ENCODE peak calls at places on chromosomes 2 and 18, in five cellular contexts. One of them, this sample, is unnamed.

GRCh38 chr2:28463211-28463610 is 32.6 kb upstream of the PLB1 start:
- DNase-seq in neural progenitor cell: no peak
- DNase-seq in OCI-LY7: no peak
- DNase-seq in A549: no peak
- DNase-seq in Peyer's patch: no peak
- DNase-seq in this sample: no peak

GRCh38 chr18:7566587-7567486 is at the start of gene PTPRM:
- DNase-seq in Peyer's patch: peak; percentile 22
- DNase-seq in OCI-LY7: no peak
- DNase-seq in A549: peak; percentile 65
- DNase-seq in neural progenitor cell: peak; percentile 94
- DNase-seq in this sample: no peak

GRCh38 chr2:72159611-72160010 is 11.9 kb upstream of the CYP26B1 start:
- DNase-seq in A549: no peak
- DNase-seq in OCI-LY7: no peak
- DNase-seq in Peyer's patch: no peak
- DNase-seq in neural progenitor cell: no peak
- DNase-seq in this sample: no peak

GRCh38 chr2:37090019-37090477 is 5.7 kb downstream of the GPATCH11 start:
- DNase-seq in Peyer's patch: no peak
- DNase-seq in neural progenitor cell: no peak
- DNase-seq in OCI-LY7: peak; percentile 83
- DNase-seq in A549: no peak
- DNase-seq in this sample: no peak

GRCh38 chr18:48711651-48712486 is 173.0 kb downstream of the CTIF start:
- DNase-seq in OCI-LY7: peak; percentile 46
- DNase-seq in A549: peak; percentile 34
- DNase-seq in neural progenitor cell: peak; percentile 62
- DNase-seq in Peyer's patch: peak; percentile 18
- DNase-seq in this sample: no peak

GRCh38 chr2:199848323-199848722 is 2.7 kb downstream of the FTCDNL1 start:
- DNase-seq in Peyer's patch: no peak
- DNase-seq in A549: no peak
- DNase-seq in neural progenitor cell: no peak
- DNase-seq in OCI-LY7: no peak
- DNase-seq in this sample: no peak

GRCh38 chr2:9594361-9595063 is 36.3 kb downstream of the YWHAQ start:
- DNase-seq in A549: peak; percentile 56
- DNase-seq in Peyer's patch: no peak
- DNase-seq in OCI-LY7: no peak
- DNase-seq in neural progenitor cell: no peak
- DNase-seq in this sample: peak; percentile 50

GRCh38 chr18:59140287-59140885 is 702 bp downstream of the SEC11C start:
- DNase-seq in OCI-LY7: no peak
- DNase-seq in neural progenitor cell: peak; percentile 64
- DNase-seq in A549: peak; percentile 5
- DNase-seq in Peyer's patch: peak; percentile 32
- DNase-seq in this sample: no peak

GRCh38 chr18:76923485-76924085 is 101.2 kb downstream of the ZNF236 start:
- DNase-seq in A549: peak; percentile 61
- DNase-seq in OCI-LY7: no peak
- DNase-seq in neural progenitor cell: peak; percentile 46
- DNase-seq in Peyer's patch: no peak
- DNase-seq in this sample: no peak

GRCh38 chr18:33578371-33579146 is 540 bp downstream of the ASXL3 start:
- DNase-seq in A549: no peak
- DNase-seq in Peyer's patch: no peak
- DNase-seq in neural progenitor cell: peak; percentile 72
- DNase-seq in OCI-LY7: peak; percentile 20
- DNase-seq in this sample: no peak

GRCh38 chr2:120972286-120972685 is 236.6 kb downstream of the GLI2 start:
- DNase-seq in Peyer's patch: no peak
- DNase-seq in neural progenitor cell: no peak
- DNase-seq in OCI-LY7: no peak
- DNase-seq in A549: no peak
- DNase-seq in this sample: no peak

GRCh38 chr18:111292-112014 is 46.9 kb upstream of the USP14 start:
- DNase-seq in A549: peak; percentile 66
- DNase-seq in OCI-LY7: no peak
- DNase-seq in Peyer's patch: peak; percentile 58
- DNase-seq in neural progenitor cell: peak; percentile 82
- DNase-seq in this sample: no peak
- TF ChIP-seq CTCF in A549: no peak
- TF ChIP-seq CTCF in OCI-LY7: no peak
- TF ChIP-seq CTCF in Peyer's patch: peak; percentile 4
- TF ChIP-seq CTCF in neural progenitor cell: no peak
- TF ChIP-seq CTCF in this sample: no peak

DNA sequence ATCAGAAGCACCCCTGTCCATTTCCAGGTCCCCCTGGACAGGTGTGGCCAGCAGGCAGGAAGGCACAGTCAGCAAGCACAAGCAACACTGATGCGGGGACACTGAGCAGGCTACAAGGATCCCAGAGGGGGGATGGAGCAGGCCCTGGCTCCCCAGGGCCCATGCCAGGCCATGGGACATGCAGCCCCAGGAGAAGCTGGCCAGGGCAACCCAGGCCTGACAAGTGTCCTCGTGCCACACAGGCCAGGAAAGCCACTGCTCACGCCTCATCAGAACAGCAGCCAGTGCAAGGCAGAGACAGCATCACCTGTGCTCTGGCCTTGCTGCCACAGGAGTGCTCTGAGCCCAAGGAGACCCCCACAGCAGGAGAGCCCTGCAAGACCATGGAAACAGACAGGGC is 14.1 kb upstream of the GPC1 start:
- DNase-seq in OCI-LY7: no peak
- DNase-seq in neural progenitor cell: no peak
- DNase-seq in A549: no peak
- DNase-seq in Peyer's patch: no peak
- DNase-seq in this sample: no peak
- H3K9me3 ChIP-seq in OCI-LY7: no peaks in the 10 kb centered on the region
- H3K9me3 ChIP-seq in neural progenitor cell: no peaks in the 10 kb centered on the region
- H3K9me3 ChIP-seq in A549: peaks cover 57% of the 10 kb centered on the region
- H3K9me3 ChIP-seq in Peyer's patch: peaks cover 7% of the 10 kb centered on the region
- H3K9me3 ChIP-seq in this sample: peaks cover 46% of the 10 kb centered on the region

GRCh38 chr2:7429733-7430132 is 512.5 kb downstream of the RNF144A start:
- DNase-seq in neural progenitor cell: no peak
- DNase-seq in Peyer's patch: no peak
- DNase-seq in A549: peak; percentile 15
- DNase-seq in OCI-LY7: peak; percentile 36
- DNase-seq in this sample: no peak

GRCh38 chr2:7430421-7430868 is 513.2 kb downstream of the RNF144A start:
- DNase-seq in Peyer's patch: no peak
- DNase-seq in neural progenitor cell: peak; percentile 15
- DNase-seq in A549: no peak
- DNase-seq in OCI-LY7: peak; percentile 43
- DNase-seq in this sample: no peak

GRCh38 chr2:7432426-7432825 is 515.2 kb downstream of the RNF144A start:
- DNase-seq in neural progenitor cell: no peak
- DNase-seq in OCI-LY7: no peak
- DNase-seq in Peyer's patch: no peak
- DNase-seq in A549: no peak
- DNase-seq in this sample: no peak

GRCh38 chr2:7428444-7429204 is 511.4 kb downstream of the RNF144A start:
- DNase-seq in Peyer's patch: no peak
- DNase-seq in neural progenitor cell: no peak
- DNase-seq in OCI-LY7: peak; percentile 63
- DNase-seq in A549: no peak
- DNase-seq in this sample: no peak

GRCh38 chr2:7430869-7431641 is 513.8 kb downstream of the RNF144A start:
- DNase-seq in Peyer's patch: peak; percentile 32
- DNase-seq in A549: no peak
- DNase-seq in neural progenitor cell: peak; percentile 64
- DNase-seq in OCI-LY7: peak; percentile 89
- DNase-seq in this sample: no peak
- H3K4me3 ChIP-seq in Peyer's patch: peak overlapping the region; percentile 40
- H3K4me3 ChIP-seq in A549: peak overlapping the region; percentile 23
- H3K4me3 ChIP-seq in neural progenitor cell: peak overlapping the region; percentile 40
- H3K4me3 ChIP-seq in OCI-LY7: peak overlapping the region; percentile 44
- H3K4me3 ChIP-seq in this sample: no peak overlapping the region

GRCh38 chr2:38466849-38467767 is 90.0 kb upstream of the ATL2 start:
- DNase-seq in OCI-LY7: no peak
- DNase-seq in A549: no peak
- DNase-seq in Peyer's patch: no peak
- DNase-seq in neural progenitor cell: no peak
- DNase-seq in this sample: peak; percentile 4

GRCh38 chr2:38463752-38464151 is 86.7 kb upstream of the ATL2 start:
- DNase-seq in A549: no peak
- DNase-seq in neural progenitor cell: no peak
- DNase-seq in Peyer's patch: no peak
- DNase-seq in OCI-LY7: no peak
- DNase-seq in this sample: no peak

GRCh38 chr2:38466409-38466808 is 89.3 kb upstream of the ATL2 start:
- DNase-seq in neural progenitor cell: no peak
- DNase-seq in A549: no peak
- DNase-seq in OCI-LY7: no peak
- DNase-seq in Peyer's patch: no peak
- DNase-seq in this sample: no peak

GRCh38 chr2:38464971-38465788 is 88.1 kb upstream of the ATL2 start:
- DNase-seq in neural progenitor cell: no peak
- DNase-seq in Peyer's patch: no peak
- DNase-seq in OCI-LY7: peak; percentile 15
- DNase-seq in A549: no peak
- DNase-seq in this sample: no peak

GRCh38 chr2:38465789-38466127 is 88.7 kb upstream of the ATL2 start:
- DNase-seq in A549: peak; percentile 63
- DNase-seq in neural progenitor cell: peak; percentile 50
- DNase-seq in OCI-LY7: peak; percentile 88
- DNase-seq in Peyer's patch: peak; percentile 21
- DNase-seq in this sample: no peak
- TF ChIP-seq CTCF in A549: peak; percentile 61
- TF ChIP-seq CTCF in neural progenitor cell: peak; percentile 56
- TF ChIP-seq CTCF in OCI-LY7: peak; percentile 90
- TF ChIP-seq CTCF in Peyer's patch: peak; percentile 59
- TF ChIP-seq CTCF in this sample: peak; percentile 44

DNA sequence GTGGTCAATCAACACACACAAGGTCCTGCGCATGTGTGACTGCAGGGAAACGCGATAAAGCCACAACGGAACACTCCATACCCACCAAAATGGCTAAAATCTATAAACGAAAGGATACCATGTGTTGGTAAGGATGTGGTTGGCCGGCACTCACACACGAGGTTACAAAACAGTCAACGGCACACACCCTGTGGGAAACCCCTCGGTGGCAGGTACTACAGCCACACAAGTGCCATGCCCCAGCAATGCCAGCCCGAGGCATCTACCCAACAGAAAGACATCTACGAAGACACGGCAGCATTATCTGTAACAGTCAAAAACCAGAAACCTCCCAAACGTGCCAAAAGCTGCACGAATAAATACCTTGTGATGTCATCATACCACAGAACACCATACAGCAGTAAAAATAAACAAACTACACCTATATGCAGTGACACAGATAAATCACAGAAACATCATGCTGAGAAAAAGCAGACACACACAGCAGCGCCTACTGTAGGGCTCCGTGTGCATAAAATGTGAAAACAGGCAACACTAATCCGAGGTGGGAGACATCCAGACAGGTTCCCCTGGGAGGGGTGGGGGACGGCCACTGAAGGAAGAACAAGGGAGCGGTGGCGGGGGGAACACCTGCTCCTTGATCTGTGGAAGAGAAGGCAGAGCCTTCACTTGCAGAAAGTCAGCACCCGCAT is 36.7 kb downstream of the HDAC4 start:
- DNase-seq in Peyer's patch: no peak
- DNase-seq in A549: no peak
- DNase-seq in neural progenitor cell: no peak
- DNase-seq in OCI-LY7: no peak
- DNase-seq in this sample: no peak
- H3K9me3 ChIP-seq in Peyer's patch: no peaks in the 10 kb centered on the region
- H3K9me3 ChIP-seq in A549: no peaks in the 10 kb centered on the region
- H3K9me3 ChIP-seq in neural progenitor cell: no peaks in the 10 kb centered on the region
- H3K9me3 ChIP-seq in OCI-LY7: no peaks in the 10 kb centered on the region
- H3K9me3 ChIP-seq in this sample: no peaks in the 10 kb centered on the region

GRCh38 chr2:142863485-142863921 is 14.0 kb upstream of the KYNU start:
- DNase-seq in neural progenitor cell: no peak
- DNase-seq in A549: peak; percentile 86
- DNase-seq in OCI-LY7: no peak
- DNase-seq in Peyer's patch: no peak
- DNase-seq in this sample: peak; percentile 80

GRCh38 chr2:142868281-142868762 is 9.1 kb upstream of the KYNU start:
- DNase-seq in OCI-LY7: no peak
- DNase-seq in neural progenitor cell: no peak
- DNase-seq in Peyer's patch: peak; percentile 40
- DNase-seq in A549: peak; percentile 94
- DNase-seq in this sample: no peak

GRCh38 chr2:142865924-142866323 is 11.5 kb upstream of the KYNU start:
- DNase-seq in OCI-LY7: peak; percentile 53
- DNase-seq in neural progenitor cell: no peak
- DNase-seq in A549: no peak
- DNase-seq in Peyer's patch: no peak
- DNase-seq in this sample: no peak

GRCh38 chr2:142867161-142867560 is 10.3 kb upstream of the KYNU start:
- DNase-seq in Peyer's patch: no peak
- DNase-seq in neural progenitor cell: no peak
- DNase-seq in A549: peak; percentile 62
- DNase-seq in OCI-LY7: no peak
- DNase-seq in this sample: no peak

DNA sequence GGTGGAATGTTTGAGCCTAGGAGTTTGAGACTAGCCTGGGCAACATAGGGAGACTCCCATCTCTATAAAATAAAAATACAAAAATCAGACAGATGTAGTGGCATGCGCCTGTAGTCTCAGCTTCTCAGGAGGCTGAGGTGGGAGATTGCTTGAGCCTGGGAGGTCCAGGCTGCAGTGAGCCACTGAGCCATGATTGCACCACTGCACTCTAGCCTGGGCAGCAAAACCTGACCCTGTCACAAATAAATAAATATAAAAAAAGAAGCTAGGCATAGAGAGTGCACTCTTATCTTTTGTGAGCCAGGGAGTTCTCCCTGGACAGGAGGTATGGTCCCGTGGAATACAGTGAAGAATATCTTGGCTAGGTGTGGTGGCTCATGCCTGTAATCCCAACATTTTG is 11.0 kb upstream of the KYNU start:
- DNase-seq in Peyer's patch: no peak
- DNase-seq in neural progenitor cell: no peak
- DNase-seq in OCI-LY7: no peak
- DNase-seq in A549: no peak
- DNase-seq in this sample: no peak
- H3K4me3 ChIP-seq in Peyer's patch: no peak overlapping the region
- H3K4me3 ChIP-seq in neural progenitor cell: no peak overlapping the region
- H3K4me3 ChIP-seq in OCI-LY7: no peak overlapping the region
- H3K4me3 ChIP-seq in A549: no peak overlapping the region
- H3K4me3 ChIP-seq in this sample: no peak overlapping the region

GRCh38 chr2:47264183-47264582 is 109.1 kb upstream of the STPG4 start:
- DNase-seq in OCI-LY7: peak; percentile 10
- DNase-seq in Peyer's patch: no peak
- DNase-seq in A549: peak; percentile 22
- DNase-seq in neural progenitor cell: peak; percentile 41
- DNase-seq in this sample: no peak
- TF ChIP-seq CTCF in OCI-LY7: peak; percentile 66
- TF ChIP-seq CTCF in Peyer's patch: no peak
- TF ChIP-seq CTCF in A549: peak; percentile 10
- TF ChIP-seq CTCF in neural progenitor cell: peak; percentile 44
- TF ChIP-seq CTCF in this sample: no peak

GRCh38 chr2:108385411-108386071 is 7.8 kb downstream of the SULT1C4 start:
- DNase-seq in neural progenitor cell: no peak
- DNase-seq in A549: peak; percentile 93
- DNase-seq in OCI-LY7: no peak
- DNase-seq in Peyer's patch: no peak
- DNase-seq in this sample: no peak
- H3K9me3 ChIP-seq in neural progenitor cell: no peaks in the 10 kb centered on the region
- H3K9me3 ChIP-seq in A549: no peaks in the 10 kb centered on the region
- H3K9me3 ChIP-seq in OCI-LY7: no peaks in the 10 kb centered on the region
- H3K9me3 ChIP-seq in Peyer's patch: no peaks in the 10 kb centered on the region
- H3K9me3 ChIP-seq in this sample: no peaks in the 10 kb centered on the region

This sample was measured in AG04450.